ENCODE peak calls at places on chromosomes 11 and 22, in seven cellular contexts. W is central memory CD4-positive, alpha-beta T cell; C is effector CD4-positive, alpha-beta T cell; U is left colon; Z is GOT3; F is activated CD8-positive, alpha-beta memory T cell treated with anti-CD3 and anti-CD28 coated beads for 24 hours; P is COR-L47. B is an unnamed sample.

GRCh38 chr11:124839051-124839971 is 25.9 kb upstream of the ROBO3 start:
- DNase-seq in P (peak), C (no peak), U (no peak), F (no peak), W (no peak), Z (no peak), B (no peak)

GRCh38 chr22:23414727-23415489 is 165.2 kb downstream of the IGLL1 start:
- DNase-seq in C (no peak), Z (no peak), W (no peak), F (no peak), U (no peak), P (no peak), B (no peak)

GRCh38 chr22:49948958-49949913 is 11.3 kb upstream of the PIM3 start:
- DNase-seq in P (no peak), W (no peak), U (peak), C (no peak), F (no peak), Z (no peak), B (no peak)

GRCh38 chr11:58784995-58785394 is 53.3 kb upstream of the GLYAT start:
- DNase-seq in U (no peak), C (no peak), F (no peak), W (no peak), Z (no peak), P (no peak), B (no peak)

GRCh38 chr22:48975886-48976285 is 851.8 kb downstream of the BRD1 start:
- DNase-seq in W (no peak), P (no peak), F (no peak), U (no peak), Z (no peak), C (no peak), B (no peak)

GRCh38 chr11:57567210-57567511 is 311 bp downstream of the UBE2L6 start:
- DNase-seq in P (no peak), U (peak), Z (no peak), W (peak), F (no peak), C (no peak), B (no peak)

GRCh38 chr11:117796456-117797428 is at the start of gene DSCAML1:
- DNase-seq in W (no peak), U (no peak), Z (no peak), F (peak), P (peak), C (peak), B (no peak)

GRCh38 chr22:31431950-31432349 is 32.5 kb downstream of the DRG1 start:
- DNase-seq in U (no peak), W (no peak), C (no peak), F (no peak), Z (no peak), P (no peak), B (no peak)

GRCh38 chr11:66713746-66714480 is 15.1 kb downstream of the SPTBN2 start:
- DNase-seq in Z (no peak), F (no peak), P (no peak), C (no peak), W (no peak), U (no peak), B (no peak)

GRCh38 chr22:40452730-40453487 is 82.5 kb downstream of the SGSM3 start:
- DNase-seq in Z (no peak), U (no peak), P (no peak), C (no peak), W (no peak), F (no peak), B (no peak)

GRCh38 chr11:72618801-72619200 is 55.4 kb downstream of the PDE2A start:
- DNase-seq in F (no peak), Z (no peak), U (no peak), W (no peak), P (no peak), C (no peak), B (no peak)

GRCh38 chr11:99614353-99614752 is 593.6 kb downstream of the CNTN5 start:
- DNase-seq in U (no peak), W (no peak), Z (no peak), C (no peak), P (no peak), F (no peak), B (no peak)

GRCh38 chr22:46620588-46621242 is 529 bp downstream of the GRAMD4 start:
- DNase-seq in Z (no peak), C (no peak), F (no peak), U (no peak), P (no peak), W (no peak), B (no peak)

B was measured in cortex of kidney.